ENCODE peak calls at places on chromosomes 6 and 20, in eight cellular contexts. J is psoas muscle; Z is neuronal stem cell; O is CD8-positive, alpha-beta memory T cell; A is stomach; H is CD8-positive, alpha-beta T cell; S is tibial nerve; I is esophagus squamous epithelium. K is an unnamed sample. For H3K36me3, the result is how much of the 10 kb centered on the place peaks cover.

GRCh38 chr6:151882206-151882605 is 74.7 kb downstream of the ESR1 start:
- DNase-seq in J (no peak), Z (no peak), O (no peak), A (no peak), H (no peak), S (no peak), I (no peak), K (no peak)

GRCh38 chr20:14845199-14846160 is 508.1 kb upstream of the FLRT3 start:
- DNase-seq in J (no peak), Z (no peak), O (no peak), A (no peak), H (no peak), S (no peak), I (no peak), K (no peak)

GRCh38 chr6:35081426-35081851 is 59.7 kb downstream of the TCP11 start:
- DNase-seq in J (no peak), Z (no peak), O (no peak), A (no peak), H (no peak), S (no peak), I (no peak), K (no peak)

GRCh38 chr6:161443868-161444267 is 170.0 kb upstream of the AGPAT4 start:
- DNase-seq in J (no peak), Z (no peak), O (no peak), A (no peak), H (no peak), S (no peak), I (no peak), K (no peak)

GRCh38 chr20:16062661-16063591 is 510.3 kb downstream of the KIF16B start:
- DNase-seq in J (no peak), Z (no peak), O (no peak), A (no peak), H (no peak), S (no peak), I (no peak), K (no peak)

GRCh38 chr20:22687676-22688360 is 103.4 kb upstream of the FOXA2 start:
- DNase-seq in J (no peak), Z (no peak), O (no peak), A (no peak), H (no peak), S (no peak), I (no peak), K (no peak)

GRCh38 chr6:142474446-142475289 is 172.9 kb downstream of the ADGRG6 start:
- DNase-seq in J (no peak), Z (peak), O (no peak), A (peak), H (no peak), S (no peak), I (no peak), K (peak)

GRCh38 chr6:81981812-81982211 is 229.3 kb upstream of the TENT5A start:
- DNase-seq in J (no peak), Z (no peak), O (no peak), A (no peak), H (no peak), S (no peak), I (no peak), K (no peak)

GRCh38 chr20:5191829-5192569 is 65.2 kb downstream of the CDS2 start:
- DNase-seq in J (no peak), Z (peak), O (no peak), A (peak), H (no peak), S (no peak), I (no peak), K (no peak)

GRCh38 chr20:49045440-49046086 is 549 bp upstream of the CSE1L start:
- DNase-seq in J (peak), Z (no peak), O (peak), A (peak), H (no peak), S (no peak), I (no peak), K (no peak)

GRCh38 chr20:57133926-57134650 is 132.4 kb downstream of the BMP7 start:
- DNase-seq in J (no peak), Z (no peak), O (no peak), A (no peak), H (no peak), S (no peak), I (no peak), K (no peak)

GRCh38 chr6:82818727-82819126 is 246.9 kb downstream of the UBE3D start:
- DNase-seq in J (no peak), Z (no peak), O (no peak), A (no peak), H (no peak), S (no peak), I (no peak), K (no peak)

GRCh38 chr6:11230158-11231107 is 2.0 kb downstream of the NEDD9 start:
- DNase-seq in J (no peak), Z (no peak), O (no peak), A (no peak), H (no peak), S (no peak), I (no peak), K (no peak)

GRCh38 chr6:78157606-78158005 is 504.8 kb downstream of the MEI4 start:
- DNase-seq in J (no peak), Z (no peak), O (no peak), A (no peak), H (no peak), S (no peak), I (no peak), K (no peak)

GRCh38 chr20:38143646-38144554 is 21.2 kb downstream of the TGM2 start:
- DNase-seq in J (no peak), Z (no peak), O (no peak), A (peak), H (no peak), S (no peak), I (no peak), K (peak)

GRCh38 chr6:47419621-47420020 is 58.0 kb upstream of the CD2AP start:
- DNase-seq in J (no peak), Z (no peak), O (no peak), A (no peak), H (no peak), S (no peak), I (no peak), K (no peak)

GRCh38 chr6:150840185-150840584 is 25.3 kb upstream of the MTHFD1L start:
- DNase-seq in J (no peak), Z (no peak), O (no peak), A (no peak), H (no peak), S (no peak), I (no peak), K (no peak)

GRCh38 chr6:15551798-15552197 is 111.0 kb downstream of the DTNBP1 start:
- DNase-seq in J (no peak), Z (peak), O (no peak), A (no peak), H (no peak), S (no peak), I (no peak), K (peak)

GRCh38 chr6:120874422-120874821 is 459.9 kb downstream of the TBC1D32 start:
- DNase-seq in J (no peak), Z (no peak), O (no peak), A (no peak), H (no peak), S (no peak), I (no peak), K (no peak)

GRCh38 chr20:33908351-33908750 is 85.4 kb upstream of the RALY start:
- DNase-seq in J (no peak), Z (no peak), O (no peak), A (no peak), H (no peak), S (no peak), I (no peak), K (no peak)

DNA sequence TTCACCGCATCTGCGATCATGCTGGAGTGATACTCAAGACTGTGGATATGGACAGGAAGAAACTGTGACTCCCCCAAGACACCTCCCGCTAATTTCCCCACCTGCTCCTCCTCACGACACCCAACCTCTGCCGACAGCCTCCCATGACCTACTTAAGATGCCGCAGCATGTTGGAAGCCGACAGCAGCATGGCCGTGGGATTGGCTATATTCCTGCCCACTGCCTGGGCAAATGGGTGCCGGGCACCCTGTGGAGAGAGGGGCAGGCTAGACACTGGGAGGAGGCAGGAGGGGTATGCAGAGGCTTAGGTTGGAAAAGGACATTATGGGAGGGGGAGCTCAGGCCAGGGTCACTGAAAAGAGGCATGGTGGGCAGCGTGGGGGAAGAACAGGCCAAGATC is 4.5 kb downstream of the IDH3B start:
- DNase-seq in J (no peak), Z (no peak), O (no peak), A (no peak), H (no peak), S (no peak), I (no peak), K (no peak)
- H3K36me3 ChIP-seq in J (half or more), Z (half or more), O (half or more), A (half or more), H (half or more), S (half or more), I (under half), K (half or more)

DNA sequence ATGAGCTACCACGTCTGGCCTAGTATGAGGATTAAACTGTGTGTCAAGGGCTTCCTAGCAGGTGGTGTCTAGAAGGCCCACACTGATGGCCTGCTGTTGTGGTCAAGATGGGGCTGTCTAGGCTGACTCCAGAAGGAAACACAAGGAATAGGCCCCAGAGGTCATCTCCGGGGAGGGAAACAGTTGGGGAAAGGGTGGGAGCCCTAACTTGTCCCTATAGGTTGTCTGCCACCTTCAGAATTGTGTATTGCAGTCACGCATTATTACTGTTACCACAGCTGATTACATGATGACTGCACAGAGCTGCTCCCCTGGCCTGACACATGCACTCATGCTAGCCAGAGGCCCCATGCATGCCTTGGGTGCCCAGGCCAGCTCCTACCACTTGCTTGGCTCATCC is 27.3 kb downstream of the C20orf203 start:
- DNase-seq in J (no peak), Z (no peak), O (no peak), A (no peak), H (no peak), S (no peak), I (no peak), K (no peak)
- H3K36me3 ChIP-seq in J (under half), Z (under half), O (under half), A (under half), H (under half), S (under half), I (under half), K (under half)

DNA sequence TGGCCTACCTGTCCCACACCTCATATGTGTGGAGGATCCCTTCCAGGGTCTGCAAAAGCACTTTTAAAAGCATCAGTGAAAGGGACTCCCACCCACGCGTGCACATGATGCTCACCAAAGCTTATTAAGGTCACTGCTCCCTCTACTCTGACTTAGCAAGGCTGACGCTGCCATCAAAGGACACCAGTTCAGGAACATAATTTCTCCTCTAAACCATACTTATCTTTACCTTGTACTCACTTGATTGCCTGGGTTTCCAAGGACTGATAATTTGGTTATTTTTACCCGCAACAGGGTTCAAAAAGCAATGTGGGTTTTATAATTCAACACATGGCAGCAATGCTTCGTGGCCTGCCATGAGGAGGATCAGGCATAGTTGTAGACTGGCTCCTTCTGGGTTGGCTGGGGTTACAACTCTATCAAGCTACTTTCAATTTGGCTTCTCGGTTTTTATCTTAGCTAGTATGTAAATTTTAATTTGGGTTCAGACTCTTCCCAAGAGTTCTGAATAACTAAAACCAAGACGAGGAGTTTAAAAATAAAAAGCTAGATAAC is 52.2 kb upstream of the EMILIN3 start:
- DNase-seq in J (no peak), Z (no peak), O (no peak), A (no peak), H (no peak), S (no peak), I (no peak), K (no peak)
- H3K36me3 ChIP-seq in J (half or more), Z (half or more), O (half or more), A (half or more), H (under half), S (half or more), I (under half), K (half or more)

GRCh38 chr20:1376007-1376406 is 16.8 kb downstream of the FKBP1A start:
- DNase-seq in J (no peak), Z (no peak), O (no peak), A (no peak), H (no peak), S (no peak), I (no peak), K (peak)
- H3K36me3 ChIP-seq in J (under half), Z (under half), O (under half), A (under half), H (under half), S (under half), I (under half), K (under half)

DNA sequence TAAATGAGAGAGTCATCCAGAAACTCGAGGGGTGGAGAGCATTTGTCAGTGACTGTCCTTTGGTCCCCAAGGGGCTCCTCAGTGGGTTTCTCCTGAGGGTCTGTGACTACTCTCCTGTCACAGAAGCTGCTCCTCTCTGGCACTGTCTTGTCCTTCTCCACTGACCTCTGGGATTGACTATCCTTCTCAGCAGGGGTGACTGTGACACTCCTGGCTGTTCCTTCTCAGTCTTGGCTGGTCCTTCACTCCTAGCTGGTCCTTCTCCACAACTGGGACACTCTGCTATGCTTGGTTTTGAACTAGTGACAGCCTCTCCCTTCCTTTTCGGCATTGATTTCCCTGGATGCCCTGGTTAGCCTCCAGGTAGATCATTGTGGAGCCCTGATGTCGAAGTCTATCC is 33.5 kb downstream of the DYNLT1 start:
- DNase-seq in J (no peak), Z (no peak), O (no peak), A (no peak), H (no peak), S (no peak), I (no peak), K (no peak)
- H3K36me3 ChIP-seq in J (half or more), Z (under half), O (half or more), A (half or more), H (under half), S (half or more), I (under half), K (under half)

GRCh38 chr6:33439956-33440648 is 14.3 kb upstream of the ZBTB9 start:
- DNase-seq in J (no peak), Z (no peak), O (no peak), A (no peak), H (no peak), S (no peak), I (no peak), K (no peak)
- H3K36me3 ChIP-seq in J (under half), Z (half or more), O (under half), A (under half), H (half or more), S (half or more), I (under half), K (under half)

GRCh38 chr6:4943716-4944115 is 60.1 kb downstream of the RPP40 start:
- DNase-seq in J (no peak), Z (no peak), O (no peak), A (no peak), H (no peak), S (no peak), I (no peak), K (no peak)

GRCh38 chr6:4941782-4942672 is 61.8 kb downstream of the RPP40 start:
- DNase-seq in J (no peak), Z (no peak), O (no peak), A (no peak), H (no peak), S (no peak), I (no peak), K (peak)

GRCh38 chr6:4944325-4944724 is 59.5 kb downstream of the RPP40 start:
- DNase-seq in J (no peak), Z (no peak), O (no peak), A (no peak), H (no peak), S (no peak), I (no peak), K (no peak)

GRCh38 chr6:4940416-4940815 is 63.4 kb downstream of the RPP40 start:
- DNase-seq in J (no peak), Z (no peak), O (no peak), A (no peak), H (no peak), S (no peak), I (no peak), K (no peak)

GRCh38 chr6:4942673-4943009 is 61.2 kb downstream of the RPP40 start:
- DNase-seq in J (no peak), Z (no peak), O (no peak), A (no peak), H (no peak), S (no peak), I (no peak), K (no peak)
- H3K36me3 ChIP-seq in J (under half), Z (under half), O (under half), A (under half), H (under half), S (under half), I (under half), K (under half)

GRCh38 chr6:57327311-57327710 is 9.9 kb downstream of the PRIM2 start:
- DNase-seq in J (no peak), Z (no peak), O (no peak), A (no peak), H (no peak), S (no peak), I (no peak), K (no peak)
- H3K36me3 ChIP-seq in J (half or more), Z (under half), O (under half), A (under half), H (under half), S (half or more), I (under half), K (half or more)

GRCh38 chr20:2204021-2204420 is 91.8 kb upstream of the TGM3 start:
- DNase-seq in J (no peak), Z (no peak), O (no peak), A (no peak), H (no peak), S (no peak), I (no peak), K (no peak)
- H3K36me3 ChIP-seq in J (under half), Z (under half), O (under half), A (under half), H (under half), S (under half), I (under half), K (under half)

K was measured in upper lobe of left lung.